ENCODE peak calls at places on chromosome 22, in six cellular contexts. U is KG1, X is Kasumi-1, D is tibial artery, V is NAMALWA, N is fibroblast of pulmonary artery. O is an unnamed sample.

GRCh38 chr22:32717337-32718240 is 83.9 kb upstream of the TIMP3 start:
- DNase-seq in X (no peak), D (no peak), N (peak), U (no peak), V (no peak), O (peak)

GRCh38 chr22:39219071-39220050 is 25.4 kb downstream of the PDGFB start:
- DNase-seq in X (no peak), V (peak), D (peak), N (no peak), U (no peak), O (no peak)

GRCh38 chr22:39434243-39434653 is 22.6 kb upstream of the MGAT3 start:
- DNase-seq in V (no peak), D (no peak), X (no peak), N (no peak), U (no peak), O (peak)

GRCh38 chr22:36617694-36618522 is 85.6 kb downstream of the CACNG2 start:
- DNase-seq in U (no peak), N (no peak), V (no peak), X (no peak), D (no peak), O (no peak)

GRCh38 chr22:46084943-46085830 is 65.1 kb upstream of the PPARA start:
- DNase-seq in X (no peak), U (no peak), D (peak), V (no peak), N (no peak), O (no peak)

GRCh38 chr22:19965771-19966709 is 24.4 kb upstream of the TXNRD2 start:
- DNase-seq in U (no peak), X (peak), V (peak), D (no peak), N (peak), O (no peak)

GRCh38 chr22:49999063-49999900 is 13.3 kb downstream of the IL17REL start:
- DNase-seq in V (no peak), D (no peak), X (no peak), U (no peak), N (no peak), O (no peak)

GRCh38 chr22:27429476-27429875 is 372.1 kb downstream of the MN1 start:
- DNase-seq in D (no peak), X (no peak), N (no peak), U (no peak), V (no peak), O (no peak)

GRCh38 chr22:22748297-22748743 is 103.9 kb downstream of the GGTLC2 start:
- DNase-seq in U (no peak), X (peak), D (peak), V (peak), N (peak), O (peak)

O was measured in amniotic epithelial cell.